ENCODE peak calls at places on chromosomes 13 and 19, in eight cellular contexts. One of them, this sample, is unnamed.

GRCh38 chr13:99218969-99219368 is 18.3 kb downstream of the UBAC2 start:
- DNase-seq in activated CD4-positive, alpha-beta T cell treated with anti-CD3 and anti-CD28 coated beads, Interleukin-2, amount 50 U/mL, for 1 hour: peak
- DNase-seq in HL-60: no peak
- DNase-seq in body of pancreas: no peak
- DNase-seq in AG04450: no peak
- DNase-seq in uterus: no peak
- DNase-seq in CD8-positive, alpha-beta T cell: peak
- DNase-seq in fibroblast of lung: no peak
- DNase-seq in this sample: no peak

GRCh38 chr19:36771275-36772231 is 1.1 kb downstream of the ZNF850 start:
- DNase-seq in activated CD4-positive, alpha-beta T cell treated with anti-CD3 and anti-CD28 coated beads, Interleukin-2, amount 50 U/mL, for 1 hour: no peak
- DNase-seq in HL-60: peak
- DNase-seq in body of pancreas: peak
- DNase-seq in AG04450: peak
- DNase-seq in uterus: peak
- DNase-seq in CD8-positive, alpha-beta T cell: no peak
- DNase-seq in fibroblast of lung: peak
- DNase-seq in this sample: peak

GRCh38 chr13:49300716-49301589 is 53.2 kb downstream of the CDADC1 start:
- DNase-seq in activated CD4-positive, alpha-beta T cell treated with anti-CD3 and anti-CD28 coated beads, Interleukin-2, amount 50 U/mL, for 1 hour: peak
- DNase-seq in HL-60: peak
- DNase-seq in body of pancreas: peak
- DNase-seq in AG04450: peak
- DNase-seq in uterus: peak
- DNase-seq in CD8-positive, alpha-beta T cell: peak
- DNase-seq in fibroblast of lung: peak
- DNase-seq in this sample: peak

GRCh38 chr19:32287811-32288227 is 57.6 kb upstream of the ZNF507 start:
- DNase-seq in activated CD4-positive, alpha-beta T cell treated with anti-CD3 and anti-CD28 coated beads, Interleukin-2, amount 50 U/mL, for 1 hour: no peak
- DNase-seq in HL-60: peak
- DNase-seq in body of pancreas: peak
- DNase-seq in AG04450: peak
- DNase-seq in uterus: peak
- DNase-seq in CD8-positive, alpha-beta T cell: no peak
- DNase-seq in fibroblast of lung: peak
- DNase-seq in this sample: peak

GRCh38 chr19:48480476-48481190 is 11.5 kb downstream of the CYTH2 start:
- DNase-seq in activated CD4-positive, alpha-beta T cell treated with anti-CD3 and anti-CD28 coated beads, Interleukin-2, amount 50 U/mL, for 1 hour: peak
- DNase-seq in HL-60: peak
- DNase-seq in body of pancreas: peak
- DNase-seq in AG04450: no peak
- DNase-seq in uterus: peak
- DNase-seq in CD8-positive, alpha-beta T cell: peak
- DNase-seq in fibroblast of lung: peak
- DNase-seq in this sample: peak

GRCh38 chr13:27174766-27175455 is 3.3 kb upstream of the USP12 start:
- DNase-seq in activated CD4-positive, alpha-beta T cell treated with anti-CD3 and anti-CD28 coated beads, Interleukin-2, amount 50 U/mL, for 1 hour: no peak
- DNase-seq in HL-60: no peak
- DNase-seq in body of pancreas: no peak
- DNase-seq in AG04450: no peak
- DNase-seq in uterus: no peak
- DNase-seq in CD8-positive, alpha-beta T cell: no peak
- DNase-seq in fibroblast of lung: no peak
- DNase-seq in this sample: no peak

GRCh38 chr19:36215276-36216171 is 618 bp downstream of the ZNF146 start:
- DNase-seq in activated CD4-positive, alpha-beta T cell treated with anti-CD3 and anti-CD28 coated beads, Interleukin-2, amount 50 U/mL, for 1 hour: no peak
- DNase-seq in HL-60: no peak
- DNase-seq in body of pancreas: no peak
- DNase-seq in AG04450: no peak
- DNase-seq in uterus: no peak
- DNase-seq in CD8-positive, alpha-beta T cell: no peak
- DNase-seq in fibroblast of lung: peak
- DNase-seq in this sample: peak

GRCh38 chr19:1069009-1069779 is 2.2 kb downstream of the ARHGAP45 start:
- DNase-seq in activated CD4-positive, alpha-beta T cell treated with anti-CD3 and anti-CD28 coated beads, Interleukin-2, amount 50 U/mL, for 1 hour: peak
- DNase-seq in HL-60: peak
- DNase-seq in body of pancreas: peak
- DNase-seq in AG04450: no peak
- DNase-seq in uterus: no peak
- DNase-seq in CD8-positive, alpha-beta T cell: peak
- DNase-seq in fibroblast of lung: no peak
- DNase-seq in this sample: no peak

GRCh38 chr13:110915874-110916670 is 1.2 kb upstream of the ANKRD10 start:
- DNase-seq in activated CD4-positive, alpha-beta T cell treated with anti-CD3 and anti-CD28 coated beads, Interleukin-2, amount 50 U/mL, for 1 hour: no peak
- DNase-seq in HL-60: peak
- DNase-seq in body of pancreas: no peak
- DNase-seq in AG04450: no peak
- DNase-seq in uterus: no peak
- DNase-seq in CD8-positive, alpha-beta T cell: no peak
- DNase-seq in fibroblast of lung: peak
- DNase-seq in this sample: no peak

GRCh38 chr19:2726904-2727639 is 5.9 kb upstream of the DIRAS1 start:
- DNase-seq in activated CD4-positive, alpha-beta T cell treated with anti-CD3 and anti-CD28 coated beads, Interleukin-2, amount 50 U/mL, for 1 hour: no peak
- DNase-seq in HL-60: no peak
- DNase-seq in body of pancreas: no peak
- DNase-seq in AG04450: no peak
- DNase-seq in uterus: no peak
- DNase-seq in CD8-positive, alpha-beta T cell: no peak
- DNase-seq in fibroblast of lung: no peak
- DNase-seq in this sample: no peak

GRCh38 chr13:63288576-63288975 is 1872.9 kb upstream of the PCDH20 start:
- DNase-seq in activated CD4-positive, alpha-beta T cell treated with anti-CD3 and anti-CD28 coated beads, Interleukin-2, amount 50 U/mL, for 1 hour: no peak
- DNase-seq in HL-60: no peak
- DNase-seq in body of pancreas: no peak
- DNase-seq in AG04450: no peak
- DNase-seq in uterus: no peak
- DNase-seq in CD8-positive, alpha-beta T cell: no peak
- DNase-seq in fibroblast of lung: peak
- DNase-seq in this sample: no peak

GRCh38 chr13:79782541-79783216 is 301.7 kb downstream of the NDFIP2 start:
- DNase-seq in activated CD4-positive, alpha-beta T cell treated with anti-CD3 and anti-CD28 coated beads, Interleukin-2, amount 50 U/mL, for 1 hour: no peak
- DNase-seq in HL-60: no peak
- DNase-seq in body of pancreas: peak
- DNase-seq in AG04450: peak
- DNase-seq in uterus: no peak
- DNase-seq in CD8-positive, alpha-beta T cell: no peak
- DNase-seq in fibroblast of lung: peak
- DNase-seq in this sample: peak

GRCh38 chr13:100870898-100871297 is 196.3 kb upstream of the TMTC4 start:
- DNase-seq in activated CD4-positive, alpha-beta T cell treated with anti-CD3 and anti-CD28 coated beads, Interleukin-2, amount 50 U/mL, for 1 hour: no peak
- DNase-seq in HL-60: no peak
- DNase-seq in body of pancreas: no peak
- DNase-seq in AG04450: no peak
- DNase-seq in uterus: no peak
- DNase-seq in CD8-positive, alpha-beta T cell: no peak
- DNase-seq in fibroblast of lung: no peak
- DNase-seq in this sample: no peak

GRCh38 chr19:7515091-7515470 is 822 bp upstream of the ZNF358 start:
- DNase-seq in activated CD4-positive, alpha-beta T cell treated with anti-CD3 and anti-CD28 coated beads, Interleukin-2, amount 50 U/mL, for 1 hour: no peak
- DNase-seq in HL-60: no peak
- DNase-seq in body of pancreas: no peak
- DNase-seq in AG04450: no peak
- DNase-seq in uterus: no peak
- DNase-seq in CD8-positive, alpha-beta T cell: no peak
- DNase-seq in fibroblast of lung: no peak
- DNase-seq in this sample: no peak

GRCh38 chr19:19956431-19957075 is 55.8 kb downstream of the ZNF93 start:
- DNase-seq in activated CD4-positive, alpha-beta T cell treated with anti-CD3 and anti-CD28 coated beads, Interleukin-2, amount 50 U/mL, for 1 hour: no peak
- DNase-seq in HL-60: no peak
- DNase-seq in body of pancreas: no peak
- DNase-seq in AG04450: no peak
- DNase-seq in uterus: no peak
- DNase-seq in CD8-positive, alpha-beta T cell: no peak
- DNase-seq in fibroblast of lung: no peak
- DNase-seq in this sample: no peak

GRCh38 chr19:4257025-4257424 is 10.1 kb downstream of the YJU2 start:
- DNase-seq in activated CD4-positive, alpha-beta T cell treated with anti-CD3 and anti-CD28 coated beads, Interleukin-2, amount 50 U/mL, for 1 hour: no peak
- DNase-seq in HL-60: no peak
- DNase-seq in body of pancreas: no peak
- DNase-seq in AG04450: no peak
- DNase-seq in uterus: no peak
- DNase-seq in CD8-positive, alpha-beta T cell: no peak
- DNase-seq in fibroblast of lung: no peak
- DNase-seq in this sample: no peak

GRCh38 chr19:1473424-1473851 is 5.6 kb downstream of the C19orf25 start:
- DNase-seq in activated CD4-positive, alpha-beta T cell treated with anti-CD3 and anti-CD28 coated beads, Interleukin-2, amount 50 U/mL, for 1 hour: no peak
- DNase-seq in HL-60: no peak
- DNase-seq in body of pancreas: no peak
- DNase-seq in AG04450: no peak
- DNase-seq in uterus: no peak
- DNase-seq in CD8-positive, alpha-beta T cell: no peak
- DNase-seq in fibroblast of lung: no peak
- DNase-seq in this sample: no peak

GRCh38 chr13:80217614-80218456 is 123.1 kb downstream of the SPRY2 start:
- DNase-seq in activated CD4-positive, alpha-beta T cell treated with anti-CD3 and anti-CD28 coated beads, Interleukin-2, amount 50 U/mL, for 1 hour: no peak
- DNase-seq in HL-60: no peak
- DNase-seq in body of pancreas: no peak
- DNase-seq in AG04450: peak
- DNase-seq in uterus: no peak
- DNase-seq in CD8-positive, alpha-beta T cell: no peak
- DNase-seq in fibroblast of lung: peak
- DNase-seq in this sample: peak

GRCh38 chr19:41971363-41971762 is 12.2 kb upstream of the RABAC1 start:
- DNase-seq in activated CD4-positive, alpha-beta T cell treated with anti-CD3 and anti-CD28 coated beads, Interleukin-2, amount 50 U/mL, for 1 hour: no peak
- DNase-seq in HL-60: no peak
- DNase-seq in body of pancreas: no peak
- DNase-seq in AG04450: no peak
- DNase-seq in uterus: no peak
- DNase-seq in CD8-positive, alpha-beta T cell: no peak
- DNase-seq in fibroblast of lung: no peak
- DNase-seq in this sample: no peak

GRCh38 chr13:38369058-38369457 is 19.4 kb downstream of the UFM1 start:
- DNase-seq in activated CD4-positive, alpha-beta T cell treated with anti-CD3 and anti-CD28 coated beads, Interleukin-2, amount 50 U/mL, for 1 hour: no peak
- DNase-seq in HL-60: no peak
- DNase-seq in body of pancreas: no peak
- DNase-seq in AG04450: no peak
- DNase-seq in uterus: no peak
- DNase-seq in CD8-positive, alpha-beta T cell: no peak
- DNase-seq in fibroblast of lung: no peak
- DNase-seq in this sample: no peak

GRCh38 chr19:19406878-19407639 is 1.6 kb downstream of the GATAD2A start:
- DNase-seq in activated CD4-positive, alpha-beta T cell treated with anti-CD3 and anti-CD28 coated beads, Interleukin-2, amount 50 U/mL, for 1 hour: peak
- DNase-seq in HL-60: peak
- DNase-seq in body of pancreas: peak
- DNase-seq in AG04450: no peak
- DNase-seq in uterus: no peak
- DNase-seq in CD8-positive, alpha-beta T cell: peak
- DNase-seq in fibroblast of lung: peak
- DNase-seq in this sample: peak

GRCh38 chr13:27170521-27171243 is 929 bp downstream of the USP12 start:
- DNase-seq in activated CD4-positive, alpha-beta T cell treated with anti-CD3 and anti-CD28 coated beads, Interleukin-2, amount 50 U/mL, for 1 hour: peak
- DNase-seq in HL-60: peak
- DNase-seq in body of pancreas: peak
- DNase-seq in AG04450: no peak
- DNase-seq in uterus: peak
- DNase-seq in CD8-positive, alpha-beta T cell: peak
- DNase-seq in fibroblast of lung: no peak
- DNase-seq in this sample: no peak

GRCh38 chr13:37047032-37047431 is 12.5 kb downstream of the SUPT20H start:
- DNase-seq in activated CD4-positive, alpha-beta T cell treated with anti-CD3 and anti-CD28 coated beads, Interleukin-2, amount 50 U/mL, for 1 hour: no peak
- DNase-seq in HL-60: no peak
- DNase-seq in body of pancreas: no peak
- DNase-seq in AG04450: no peak
- DNase-seq in uterus: no peak
- DNase-seq in CD8-positive, alpha-beta T cell: no peak
- DNase-seq in fibroblast of lung: no peak
- DNase-seq in this sample: no peak

GRCh38 chr13:26423634-26424033 is 133.8 kb upstream of the WASF3 start:
- DNase-seq in activated CD4-positive, alpha-beta T cell treated with anti-CD3 and anti-CD28 coated beads, Interleukin-2, amount 50 U/mL, for 1 hour: no peak
- DNase-seq in HL-60: no peak
- DNase-seq in body of pancreas: peak
- DNase-seq in AG04450: no peak
- DNase-seq in uterus: peak
- DNase-seq in CD8-positive, alpha-beta T cell: no peak
- DNase-seq in fibroblast of lung: peak
- DNase-seq in this sample: no peak

GRCh38 chr19:5593963-5594255 is 26.2 kb upstream of the TINCR start:
- DNase-seq in activated CD4-positive, alpha-beta T cell treated with anti-CD3 and anti-CD28 coated beads, Interleukin-2, amount 50 U/mL, for 1 hour: no peak
- DNase-seq in HL-60: no peak
- DNase-seq in body of pancreas: no peak
- DNase-seq in AG04450: no peak
- DNase-seq in uterus: no peak
- DNase-seq in CD8-positive, alpha-beta T cell: no peak
- DNase-seq in fibroblast of lung: no peak
- DNase-seq in this sample: no peak

GRCh38 chr19:41175825-41176734 is 16.9 kb upstream of the CYP2S1 start:
- DNase-seq in activated CD4-positive, alpha-beta T cell treated with anti-CD3 and anti-CD28 coated beads, Interleukin-2, amount 50 U/mL, for 1 hour: peak
- DNase-seq in HL-60: peak
- DNase-seq in body of pancreas: peak
- DNase-seq in AG04450: peak
- DNase-seq in uterus: peak
- DNase-seq in CD8-positive, alpha-beta T cell: peak
- DNase-seq in fibroblast of lung: peak
- DNase-seq in this sample: peak

GRCh38 chr13:58935689-58936088 is 1228.0 kb downstream of the DIAPH3 start:
- DNase-seq in activated CD4-positive, alpha-beta T cell treated with anti-CD3 and anti-CD28 coated beads, Interleukin-2, amount 50 U/mL, for 1 hour: no peak
- DNase-seq in HL-60: no peak
- DNase-seq in body of pancreas: no peak
- DNase-seq in AG04450: no peak
- DNase-seq in uterus: no peak
- DNase-seq in CD8-positive, alpha-beta T cell: no peak
- DNase-seq in fibroblast of lung: no peak
- DNase-seq in this sample: no peak

GRCh38 chr13:102295316-102296048 is 106.4 kb downstream of the FGF14 start:
- DNase-seq in activated CD4-positive, alpha-beta T cell treated with anti-CD3 and anti-CD28 coated beads, Interleukin-2, amount 50 U/mL, for 1 hour: no peak
- DNase-seq in HL-60: no peak
- DNase-seq in body of pancreas: peak
- DNase-seq in AG04450: peak
- DNase-seq in uterus: peak
- DNase-seq in CD8-positive, alpha-beta T cell: no peak
- DNase-seq in fibroblast of lung: peak
- DNase-seq in this sample: no peak

This sample was measured in brain microvascular endothelial cell.